ENCODE peak calls at places on chromosome 5, in seven cellular contexts. K, D, A, X, J, W and I are unnamed samples.

GRCh38 chr5:135930029-135930948 is 24.5 kb downstream of the LECT2 start:
- DNase-seq in K (no peak), D (no peak), A (no peak), X (no peak), J (peak), W (no peak), I (no peak)

GRCh38 chr5:151080620-151081425 is at the start of gene TNIP1:
- DNase-seq in K (peak), D (peak), A (peak), X (peak), J (peak), W (peak), I (peak)

GRCh38 chr5:43652537-43653302 is 49.7 kb downstream of the NNT start:
- DNase-seq in K (no peak), D (no peak), A (no peak), X (no peak), J (no peak), W (no peak), I (no peak)

GRCh38 chr5:14223372-14223771 is 80.2 kb downstream of the TRIO start:
- DNase-seq in K (no peak), D (no peak), A (no peak), X (no peak), J (no peak), W (no peak), I (no peak)

GRCh38 chr5:30113542-30113941 is 1079.9 kb upstream of the CDH6 start:
- DNase-seq in K (no peak), D (no peak), A (no peak), X (no peak), J (no peak), W (no peak), I (no peak)

GRCh38 chr5:93299596-93300308 is 281.3 kb downstream of the NR2F1-AS1 start:
- DNase-seq in K (no peak), D (no peak), A (no peak), X (no peak), J (no peak), W (no peak), I (no peak)

GRCh38 chr5:107217721-107218130 is 453.0 kb downstream of the EFNA5 start:
- DNase-seq in K (peak), D (no peak), A (no peak), X (peak), J (peak), W (peak), I (peak)

GRCh38 chr5:142984525-142984924 is 214.3 kb downstream of the ARHGAP26 start:
- DNase-seq in K (no peak), D (no peak), A (no peak), X (no peak), J (no peak), W (no peak), I (no peak)

GRCh38 chr5:82590112-82590511 is 312.0 kb upstream of the RPS23 start:
- DNase-seq in K (no peak), D (no peak), A (no peak), X (no peak), J (no peak), W (no peak), I (no peak)

GRCh38 chr5:98768160-98769005 is 5.1 kb upstream of the RGMB start:
- DNase-seq in K (peak), D (peak), A (peak), X (no peak), J (no peak), W (no peak), I (peak)

GRCh38 chr5:60652206-60652605 is 47.8 kb downstream of the DEPDC1B start:
- DNase-seq in K (no peak), D (no peak), A (peak), X (no peak), J (no peak), W (no peak), I (no peak)

GRCh38 chr5:125412051-125412560 is 665.7 kb upstream of the ZNF608 start:
- DNase-seq in K (no peak), D (no peak), A (no peak), X (no peak), J (no peak), W (no peak), I (peak)

GRCh38 chr5:10481241-10481932 is 39.7 kb downstream of the ROPN1L start:
- DNase-seq in K (no peak), D (no peak), A (no peak), X (no peak), J (no peak), W (no peak), I (no peak)

GRCh38 chr5:88664630-88665029 is 218.4 kb downstream of the MEF2C start:
- DNase-seq in K (no peak), D (no peak), A (no peak), X (no peak), J (no peak), W (no peak), I (no peak)

GRCh38 chr5:14713476-14714384 is 49.2 kb downstream of the OTULIN start:
- DNase-seq in K (peak), D (no peak), A (no peak), X (peak), J (no peak), W (no peak), I (no peak)

GRCh38 chr5:67082941-67083340 is 113.7 kb downstream of the CD180 start:
- DNase-seq in K (no peak), D (no peak), A (no peak), X (no peak), J (no peak), W (no peak), I (no peak)

GRCh38 chr5:163916856-163917255 is 411.4 kb downstream of the MAT2B start:
- DNase-seq in K (no peak), D (no peak), A (no peak), X (no peak), J (no peak), W (no peak), I (no peak)